ENCODE peak calls at places on chromosome 4, in six cellular contexts. T, I, F, M, L and D are unnamed samples.

GRCh38 chr4:132297346-132297745 is 851.7 kb upstream of the PCDH10 start:
- DNase-seq in T (no peak), I (peak), F (no peak), M (no peak), L (no peak), D (no peak)

GRCh38 chr4:129394635-129395034 is 298.7 kb downstream of the C4orf33 start:
- DNase-seq in T (no peak), I (no peak), F (no peak), M (no peak), L (no peak), D (no peak)

GRCh38 chr4:92497141-92497540 is 193.4 kb downstream of the GRID2 start:
- DNase-seq in T (no peak), I (no peak), F (no peak), M (no peak), L (no peak), D (no peak)

GRCh38 chr4:10123227-10124101 is 6.9 kb upstream of the WDR1 start:
- DNase-seq in T (peak), I (peak), F (no peak), M (peak), L (peak), D (no peak)

GRCh38 chr4:156252300-156253016 is 298.8 kb upstream of the CTSO start:
- DNase-seq in T (no peak), I (peak), F (no peak), M (no peak), L (no peak), D (no peak)

GRCh38 chr4:184544711-184545409 is 70.5 kb upstream of the IRF2 start:
- DNase-seq in T (no peak), I (no peak), F (peak), M (peak), L (no peak), D (no peak)

GRCh38 chr4:7390906-7391636 is 43.7 kb downstream of the PSAPL1 start:
- DNase-seq in T (no peak), I (no peak), F (no peak), M (no peak), L (peak), D (no peak)

GRCh38 chr4:6446538-6447451 is 25.6 kb downstream of the PPP2R2C start:
- DNase-seq in T (no peak), I (no peak), F (no peak), M (no peak), L (no peak), D (no peak)

GRCh38 chr4:601612-602558 is 23.5 kb upstream of the PDE6B start:
- DNase-seq in T (no peak), I (no peak), F (no peak), M (no peak), L (no peak), D (no peak)

GRCh38 chr4:79445371-79445781 is 37.3 kb upstream of the GK2 start:
- DNase-seq in T (no peak), I (no peak), F (no peak), M (no peak), L (no peak), D (no peak)

GRCh38 chr4:158778065-158778711 is 9.4 kb downstream of the FNIP2 start:
- DNase-seq in T (no peak), I (no peak), F (no peak), M (no peak), L (no peak), D (peak)

GRCh38 chr4:85864806-85865205 is 389.9 kb downstream of the ARHGAP24 start:
- DNase-seq in T (no peak), I (no peak), F (no peak), M (no peak), L (no peak), D (no peak)

GRCh38 chr4:133856736-133857355 is 344.7 kb downstream of the PABPC4L start:
- DNase-seq in T (no peak), I (peak), F (no peak), M (no peak), L (no peak), D (no peak)

GRCh38 chr4:15769202-15769601 is 8.9 kb upstream of the CD38 start:
- DNase-seq in T (no peak), I (no peak), F (no peak), M (no peak), L (no peak), D (no peak)

GRCh38 chr4:26175016-26175786 is 145.6 kb upstream of the RBPJ start:
- DNase-seq in T (no peak), I (no peak), F (no peak), M (no peak), L (no peak), D (peak)

GRCh38 chr4:95087657-95088455 is 330.1 kb downstream of the BMPR1B start:
- DNase-seq in T (no peak), I (peak), F (peak), M (peak), L (peak), D (no peak)

GRCh38 chr4:140688711-140689598 is 67.2 kb downstream of the TBC1D9 start:
- DNase-seq in T (no peak), I (peak), F (no peak), M (no peak), L (peak), D (no peak)

GRCh38 chr4:151801547-151802516 is 41.0 kb upstream of the GATB start:
- DNase-seq in T (peak), I (peak), F (peak), M (peak), L (peak), D (no peak)

GRCh38 chr4:2248821-2249261 is 6.9 kb upstream of the HAUS3 start:
- DNase-seq in T (no peak), I (no peak), F (no peak), M (no peak), L (peak), D (no peak)

GRCh38 chr4:94934864-94935263 is 177.1 kb downstream of the BMPR1B start:
- DNase-seq in T (no peak), I (peak), F (peak), M (no peak), L (no peak), D (no peak)

GRCh38 chr4:129972257-129972656 is 876.3 kb downstream of the C4orf33 start:
- DNase-seq in T (no peak), I (no peak), F (no peak), M (no peak), L (no peak), D (no peak)

GRCh38 chr4:112189754-112190153 is 41.8 kb upstream of the AP1AR start:
- DNase-seq in T (no peak), I (peak), F (peak), M (no peak), L (peak), D (no peak)

GRCh38 chr4:46844325-46844917 is 64.6 kb downstream of the COX7B2 start:
- DNase-seq in T (peak), I (peak), F (peak), M (peak), L (peak), D (peak)

GRCh38 chr4:99462875-99463464 is 27.8 kb upstream of the ADH7 start:
- DNase-seq in T (peak), I (peak), F (peak), M (peak), L (peak), D (peak)

GRCh38 chr4:89142691-89143669 is 31.6 kb downstream of the TIGD2 start:
- DNase-seq in T (no peak), I (no peak), F (no peak), M (no peak), L (peak), D (no peak)
- TF ChIP-seq SMC3 in T (no peak), I (no peak), F (no peak), M (no peak), L (no peak), D (no peak)

GRCh38 chr4:72430050-72430449 is 139.0 kb downstream of the ADAMTS3 start:
- DNase-seq in T (no peak), I (no peak), F (no peak), M (no peak), L (no peak), D (no peak)
- TF ChIP-seq SMC3 in T (no peak), I (no peak), F (no peak), M (no peak), L (no peak), D (no peak)

GRCh38 chr4:173289351-173289725 is 44.8 kb downstream of the HMGB2 start:
- DNase-seq in T (no peak), I (peak), F (no peak), M (peak), L (no peak), D (no peak)

GRCh38 chr4:173288698-173289350 is 45.3 kb downstream of the HMGB2 start:
- DNase-seq in T (no peak), I (no peak), F (no peak), M (no peak), L (no peak), D (no peak)

GRCh38 chr4:173293663-173294062 is 40.5 kb downstream of the HMGB2 start:
- DNase-seq in T (no peak), I (no peak), F (no peak), M (no peak), L (no peak), D (no peak)

GRCh38 chr4:173294444-173294843 is 39.7 kb downstream of the HMGB2 start:
- DNase-seq in T (no peak), I (no peak), F (no peak), M (no peak), L (no peak), D (no peak)
- TF ChIP-seq SMC3 in T (no peak), I (no peak), F (no peak), M (no peak), L (no peak), D (no peak)

GRCh38 chr4:66923081-66923865 is 622.0 kb downstream of the CENPC start:
- DNase-seq in T (no peak), I (no peak), F (no peak), M (no peak), L (no peak), D (no peak)

GRCh38 chr4:66930216-66930615 is 615.1 kb downstream of the CENPC start:
- DNase-seq in T (no peak), I (no peak), F (no peak), M (no peak), L (no peak), D (no peak)

GRCh38 chr4:66929748-66930147 is 615.6 kb downstream of the CENPC start:
- DNase-seq in T (no peak), I (no peak), F (no peak), M (no peak), L (no peak), D (no peak)

GRCh38 chr4:66926687-66927086 is 618.6 kb downstream of the CENPC start:
- DNase-seq in T (no peak), I (no peak), F (no peak), M (no peak), L (no peak), D (no peak)

GRCh38 chr4:66927937-66928336 is 617.4 kb downstream of the CENPC start:
- DNase-seq in T (no peak), I (no peak), F (no peak), M (no peak), L (no peak), D (no peak)
- TF ChIP-seq SMC3 in T (no peak), I (no peak), F (no peak), M (no peak), L (no peak), D (no peak)